ENCODE peak calls at places on chromosome 5, in nine cellular contexts. A is fibroblast of lung; K is A172; F is activated CD4-positive, alpha-beta T cell treated with anti-CD3 and anti-CD28 coated beads for 36 hours; Q is pancreas; P is SW 1271; M is RPMI8226; N is hippocampal formation; L is naive B cell. R is an unnamed sample.

GRCh38 chr5:58071566-58071965 is 388.3 kb downstream of the PLK2 start:
- DNase-seq in A (no peak), K (no peak), F (no peak), Q (no peak), P (no peak), M (no peak), N (no peak), L (no peak), R (peak)

GRCh38 chr5:179238628-179238970 is 106.7 kb downstream of the ADAMTS2 start:
- DNase-seq in A (no peak), K (no peak), F (no peak), Q (no peak), P (no peak), M (no peak), N (no peak), L (no peak), R (peak)

GRCh38 chr5:124574521-124575436 is 171.7 kb downstream of the ZNF608 start:
- DNase-seq in A (no peak), K (no peak), F (no peak), Q (no peak), P (no peak), M (no peak), N (peak), L (no peak), R (no peak)

GRCh38 chr5:169161022-169161680 is 139.8 kb downstream of the SLIT3 start:
- DNase-seq in A (peak), K (peak), F (no peak), Q (peak), P (no peak), M (no peak), N (no peak), L (no peak), R (peak)

GRCh38 chr5:153952893-153953292 is 85.8 kb downstream of the FAM114A2 start:
- DNase-seq in A (peak), K (no peak), F (no peak), Q (no peak), P (no peak), M (no peak), N (no peak), L (no peak), R (no peak)

GRCh38 chr5:39541920-39542319 is 117.1 kb upstream of the DAB2 start:
- DNase-seq in A (peak), K (no peak), F (no peak), Q (no peak), P (no peak), M (no peak), N (no peak), L (no peak), R (no peak)

GRCh38 chr5:61665939-61666621 is 334.0 kb downstream of the ZSWIM6 start:
- DNase-seq in A (no peak), K (no peak), F (no peak), Q (no peak), P (no peak), M (no peak), N (no peak), L (no peak), R (no peak)

GRCh38 chr5:10789726-10790125 is 28.7 kb upstream of the DAP start:
- DNase-seq in A (peak), K (peak), F (no peak), Q (no peak), P (no peak), M (no peak), N (no peak), L (no peak), R (no peak)

GRCh38 chr5:145632701-145633100 is 202.4 kb downstream of the PRELID2 start:
- DNase-seq in A (no peak), K (no peak), F (no peak), Q (no peak), P (no peak), M (no peak), N (no peak), L (no peak), R (no peak)

GRCh38 chr5:10631597-10631996 is 67.7 kb downstream of the ANKRD33B start:
- DNase-seq in A (no peak), K (no peak), F (no peak), Q (no peak), P (no peak), M (no peak), N (no peak), L (no peak), R (no peak)

GRCh38 chr5:157548513-157549282 is 26.9 kb downstream of the ADAM19 start:
- DNase-seq in A (peak), K (peak), F (no peak), Q (no peak), P (no peak), M (peak), N (no peak), L (no peak), R (no peak)

GRCh38 chr5:66666778-66667177 is 70.6 kb downstream of the MAST4 start:
- DNase-seq in A (no peak), K (no peak), F (peak), Q (peak), P (no peak), M (peak), N (no peak), L (no peak), R (no peak)

GRCh38 chr5:76818844-76819831 is at the start of gene F2RL1:
- DNase-seq in A (peak), K (no peak), F (peak), Q (peak), P (peak), M (peak), N (peak), L (peak), R (peak)

GRCh38 chr5:123460296-123460729 is 37.1 kb upstream of the CEP120 start:
- DNase-seq in A (peak), K (peak), F (peak), Q (peak), P (no peak), M (no peak), N (no peak), L (no peak), R (no peak)

GRCh38 chr5:78622302-78622971 is 26.1 kb downstream of the LHFPL2 start:
- DNase-seq in A (no peak), K (no peak), F (no peak), Q (no peak), P (no peak), M (no peak), N (no peak), L (no peak), R (no peak)

GRCh38 chr5:33148076-33148501 is 292.7 kb upstream of the TARS1 start:
- DNase-seq in A (peak), K (peak), F (no peak), Q (peak), P (peak), M (no peak), N (no peak), L (no peak), R (peak)

GRCh38 chr5:159343295-159344094 is 13.2 kb upstream of the IL12B start:
- DNase-seq in A (no peak), K (no peak), F (no peak), Q (no peak), P (no peak), M (peak), N (no peak), L (peak), R (no peak)

GRCh38 chr5:61273279-61273678 is 58.8 kb upstream of the ZSWIM6 start:
- DNase-seq in A (no peak), K (no peak), F (no peak), Q (no peak), P (no peak), M (peak), N (no peak), L (no peak), R (no peak)

GRCh38 chr5:73304381-73304780 is 131.4 kb downstream of the TMEM174 start:
- DNase-seq in A (no peak), K (no peak), F (no peak), Q (no peak), P (no peak), M (no peak), N (no peak), L (no peak), R (no peak)

GRCh38 chr5:148841519-148841918 is 15.1 kb downstream of the ADRB2 start:
- DNase-seq in A (no peak), K (no peak), F (no peak), Q (no peak), P (no peak), M (peak), N (no peak), L (no peak), R (no peak)

GRCh38 chr5:50665091-50665490 is 1.3 kb upstream of the PARP8 start:
- DNase-seq in A (no peak), K (no peak), F (no peak), Q (no peak), P (no peak), M (no peak), N (no peak), L (no peak), R (no peak)

GRCh38 chr5:78753093-78753531 is 104.5 kb upstream of the LHFPL2 start:
- DNase-seq in A (peak), K (no peak), F (no peak), Q (no peak), P (no peak), M (no peak), N (no peak), L (no peak), R (no peak)

GRCh38 chr5:6291961-6292360 is 86.4 kb downstream of the MED10 start:
- DNase-seq in A (no peak), K (peak), F (peak), Q (no peak), P (peak), M (peak), N (no peak), L (no peak), R (peak)

GRCh38 chr5:19322716-19323485 is 665.1 kb downstream of the CDH18 start:
- DNase-seq in A (peak), K (peak), F (no peak), Q (peak), P (peak), M (peak), N (no peak), L (no peak), R (peak)

GRCh38 chr5:14299666-14300065 is 156.5 kb downstream of the TRIO start:
- DNase-seq in A (no peak), K (no peak), F (no peak), Q (no peak), P (no peak), M (no peak), N (no peak), L (no peak), R (no peak)

GRCh38 chr5:10441083-10441991 is at the start of gene ROPN1L:
- DNase-seq in A (peak), K (peak), F (peak), Q (peak), P (peak), M (peak), N (peak), L (peak), R (peak)

GRCh38 chr5:116358911-116359418 is 215.7 kb downstream of the SEMA6A start:
- DNase-seq in A (no peak), K (no peak), F (no peak), Q (no peak), P (no peak), M (peak), N (no peak), L (peak), R (no peak)

GRCh38 chr5:14108170-14108996 is 34.8 kb upstream of the TRIO start:
- DNase-seq in A (peak), K (peak), F (peak), Q (peak), P (peak), M (peak), N (peak), L (peak), R (peak)

GRCh38 chr5:142540774-142541466 is 145.0 kb downstream of the FGF1 start:
- DNase-seq in A (peak), K (no peak), F (no peak), Q (no peak), P (no peak), M (no peak), N (no peak), L (no peak), R (no peak)

GRCh38 chr5:61948151-61948550 is 357.9 kb upstream of the KIF2A start:
- DNase-seq in A (no peak), K (no peak), F (no peak), Q (peak), P (no peak), M (no peak), N (no peak), L (no peak), R (no peak)

GRCh38 chr5:92424785-92425426 is 1041.8 kb upstream of the ARRDC3 start:
- DNase-seq in A (no peak), K (no peak), F (no peak), Q (no peak), P (no peak), M (no peak), N (no peak), L (no peak), R (no peak)

GRCh38 chr5:93092349-93093105 is 488.5 kb downstream of the NR2F1-AS1 start:
- DNase-seq in A (peak), K (peak), F (no peak), Q (no peak), P (peak), M (no peak), N (no peak), L (no peak), R (no peak)

GRCh38 chr5:142551242-142552067 is 134.4 kb downstream of the FGF1 start:
- DNase-seq in A (no peak), K (peak), F (no peak), Q (no peak), P (no peak), M (no peak), N (no peak), L (no peak), R (peak)

GRCh38 chr5:34474573-34475021 is 181.5 kb upstream of the RAI14 start:
- DNase-seq in A (peak), K (peak), F (no peak), Q (peak), P (peak), M (peak), N (peak), L (peak), R (no peak)

GRCh38 chr5:74342948-74343682 is 297.4 kb downstream of the ENC1 start:
- DNase-seq in A (peak), K (peak), F (no peak), Q (no peak), P (no peak), M (peak), N (no peak), L (no peak), R (no peak)

GRCh38 chr5:60055168-60055567 is 161.6 kb upstream of the PDE4D start:
- DNase-seq in A (no peak), K (no peak), F (no peak), Q (no peak), P (no peak), M (no peak), N (no peak), L (no peak), R (no peak)